ENCODE peak calls at places on chromosome 13, in nine cellular contexts. Y is activated CD8-positive, alpha-beta memory T cell treated with anti-CD3 and anti-CD28 coated beads for 1 hour; M is NCI-H1417; N is AG04450; D is SJCRH30; J is heart left ventricle; Q is NB4; H is T-helper 2 cell treated with Interferon-gamma antibody and Interleukin-4, amounts not matched to agents 5 μg/mL and 100 μg/mL, for 36 hours; T is activated naive CD4-positive, alpha-beta T cell. A is an unnamed sample.

GRCh38 chr13:30340367-30341184 is 33.2 kb upstream of the KATNAL1 start:
- DNase-seq in Y (no peak), M (no peak), N (peak; percentile 46), D (no peak), J (peak; percentile 66), Q (peak; percentile 94), H (no peak), T (no peak), A (no peak)

GRCh38 chr13:109842521-109842920 is 56.1 kb upstream of the IRS2 start:
- DNase-seq in Y (no peak), M (no peak), N (no peak), D (no peak), J (no peak), Q (no peak), H (no peak), T (no peak), A (no peak)

GRCh38 chr13:100063333-100063732 is 25.6 kb upstream of the PCCA start:
- DNase-seq in Y (no peak), M (no peak), N (peak; percentile 26), D (peak; percentile 78), J (no peak), Q (peak; percentile 28), H (no peak), T (no peak), A (no peak)

GRCh38 chr13:100650321-100650720 is 24.3 kb downstream of the TMTC4 start:
- DNase-seq in Y (no peak), M (no peak), N (no peak), D (no peak), J (no peak), Q (no peak), H (no peak), T (no peak), A (no peak)

GRCh38 chr13:103006706-103007426 is 59.4 kb downstream of the SLC10A2 start:
- DNase-seq in Y (no peak), M (peak; percentile 13), N (no peak), D (no peak), J (no peak), Q (peak; percentile 25), H (no peak), T (no peak), A (no peak)

GRCh38 chr13:50561774-50562173 is 281.7 kb downstream of the DLEU7 start:
- DNase-seq in Y (no peak), M (no peak), N (no peak), D (no peak), J (no peak), Q (no peak), H (no peak), T (no peak), A (no peak)

GRCh38 chr13:76009491-76009890 is 373.4 kb downstream of the LMO7 start:
- DNase-seq in Y (no peak), M (no peak), N (peak; percentile 34), D (no peak), J (no peak), Q (no peak), H (no peak), T (no peak), A (no peak)

GRCh38 chr13:100658363-100658762 is 16.2 kb downstream of the TMTC4 start:
- DNase-seq in Y (no peak), M (no peak), N (no peak), D (no peak), J (no peak), Q (peak; percentile 25), H (no peak), T (no peak), A (no peak)

GRCh38 chr13:51331354-51331861 is 8.1 kb upstream of the SERPINE3 start:
- DNase-seq in Y (no peak), M (no peak), N (no peak), D (no peak), J (no peak), Q (peak; percentile 43), H (peak; percentile 20), T (no peak), A (no peak)

GRCh38 chr13:67120872-67121531 is 109.1 kb downstream of the PCDH9 start:
- DNase-seq in Y (no peak), M (no peak), N (peak; percentile 16), D (no peak), J (no peak), Q (no peak), H (no peak), T (no peak), A (no peak)

GRCh38 chr13:109749365-109749764 is 37.0 kb downstream of the IRS2 start:
- DNase-seq in Y (no peak), M (no peak), N (no peak), D (no peak), J (no peak), Q (no peak), H (no peak), T (no peak), A (no peak)

GRCh38 chr13:43157796-43158195 is 134.4 kb downstream of the DNAJC15 start:
- DNase-seq in Y (no peak), M (no peak), N (no peak), D (no peak), J (no peak), Q (no peak), H (no peak), T (no peak), A (no peak)

GRCh38 chr13:113855931-113856715 is 7.8 kb downstream of the GAS6 start:
- DNase-seq in Y (no peak), M (no peak), N (no peak), D (no peak), J (no peak), Q (no peak), H (no peak), T (no peak), A (no peak)

GRCh38 chr13:111049791-111050538 is 65.1 kb upstream of the ARHGEF7 start:
- DNase-seq in Y (no peak), M (peak; percentile 57), N (no peak), D (peak; percentile 29), J (peak; percentile 40), Q (peak; percentile 28), H (no peak), T (no peak), A (no peak)

GRCh38 chr13:70856025-70856424 is 747.8 kb upstream of the KLHL1 start:
- DNase-seq in Y (no peak), M (no peak), N (no peak), D (no peak), J (no peak), Q (no peak), H (no peak), T (no peak), A (no peak)

GRCh38 chr13:48159436-48160225 is 64.7 kb upstream of the MED4 start:
- DNase-seq in Y (no peak), M (no peak), N (no peak), D (no peak), J (no peak), Q (peak; percentile 55), H (no peak), T (no peak), A (no peak)

GRCh38 chr13:22451345-22451744 is 729.4 kb upstream of the SGCG start:
- DNase-seq in Y (no peak), M (no peak), N (no peak), D (peak; percentile 81), J (peak; percentile 27), Q (peak; percentile 77), H (no peak), T (no peak), A (no peak)

GRCh38 chr13:49563513-49563912 is 21.8 kb downstream of the RCBTB1 start:
- DNase-seq in Y (no peak), M (no peak), N (no peak), D (no peak), J (no peak), Q (no peak), H (no peak), T (no peak), A (no peak)

A was measured in T-cell.